ENCODE peak calls at places on chromosomes 6 and 20, in ten cellular contexts. Y, G, J, P, M, R, F, W, E and H are unnamed samples.

GRCh38 chr6:29294499-29294914 is 7.0 kb upstream of the OR14J1 start:
- DNase-seq in Y (no peak), G (no peak), J (no peak), P (no peak), M (no peak), R (no peak), F (no peak), W (no peak), E (no peak), H (no peak)

GRCh38 chr6:26520088-26520839 is 17.9 kb upstream of the HMGN4 start:
- DNase-seq in Y (no peak), G (no peak), J (no peak), P (peak; percentile 40), M (no peak), R (no peak), F (no peak), W (peak; percentile 48), E (no peak), H (peak; percentile 43)

GRCh38 chr6:155939253-155939652 is 483.6 kb upstream of the NOX3 start:
- DNase-seq in Y (no peak), G (no peak), J (no peak), P (no peak), M (no peak), R (no peak), F (no peak), W (no peak), E (no peak), H (no peak)

GRCh38 chr6:63573899-63574553 is 1.7 kb downstream of the LOC128125822 start:
- DNase-seq in Y (peak; percentile 34), G (peak; percentile 62), J (peak; percentile 73), P (peak; percentile 20), M (peak; percentile 42), R (no peak), F (peak; percentile 64), W (peak; percentile 35), E (peak; percentile 75), H (peak; percentile 15)

GRCh38 chr20:10715035-10715434 is 41.2 kb upstream of the JAG1 start:
- DNase-seq in Y (no peak), G (no peak), J (peak; percentile 47), P (no peak), M (no peak), R (no peak), F (no peak), W (no peak), E (no peak), H (no peak)

GRCh38 chr6:47663462-47664216 is 34.7 kb upstream of the ADGRF4 start:
- DNase-seq in Y (no peak), G (no peak), J (no peak), P (no peak), M (no peak), R (no peak), F (no peak), W (no peak), E (peak; percentile 86), H (no peak)

GRCh38 chr20:33475381-33476160 is 14.3 kb upstream of the CBFA2T2 start:
- DNase-seq in Y (no peak), G (no peak), J (no peak), P (no peak), M (no peak), R (no peak), F (no peak), W (no peak), E (peak; percentile 53), H (no peak)

GRCh38 chr6:113586966-113587699 is 270.0 kb upstream of the MARCKS start:
- DNase-seq in Y (no peak), G (no peak), J (no peak), P (no peak), M (no peak), R (no peak), F (no peak), W (no peak), E (peak; percentile 69), H (no peak)

GRCh38 chr6:12039540-12040459 is 27.7 kb downstream of the HIVEP1 start:
- DNase-seq in Y (no peak), G (no peak), J (no peak), P (no peak), M (no peak), R (no peak), F (no peak), W (no peak), E (no peak), H (no peak)

GRCh38 chr6:105713474-105714118 is 310.7 kb upstream of the PREP start:
- DNase-seq in Y (no peak), G (peak; percentile 12), J (no peak), P (no peak), M (no peak), R (no peak), F (peak; percentile 10), W (no peak), E (no peak), H (no peak)

GRCh38 chr20:36493013-36493800 is 48.1 kb upstream of the MYL9 start:
- DNase-seq in Y (no peak), G (no peak), J (no peak), P (no peak), M (peak; percentile 27), R (no peak), F (peak; percentile 31), W (no peak), E (peak; percentile 84), H (no peak)

GRCh38 chr6:170490259-170490658 is 62.8 kb downstream of the PSMB1 start:
- DNase-seq in Y (no peak), G (no peak), J (no peak), P (no peak), M (no peak), R (no peak), F (no peak), W (no peak), E (no peak), H (no peak)

DNA sequence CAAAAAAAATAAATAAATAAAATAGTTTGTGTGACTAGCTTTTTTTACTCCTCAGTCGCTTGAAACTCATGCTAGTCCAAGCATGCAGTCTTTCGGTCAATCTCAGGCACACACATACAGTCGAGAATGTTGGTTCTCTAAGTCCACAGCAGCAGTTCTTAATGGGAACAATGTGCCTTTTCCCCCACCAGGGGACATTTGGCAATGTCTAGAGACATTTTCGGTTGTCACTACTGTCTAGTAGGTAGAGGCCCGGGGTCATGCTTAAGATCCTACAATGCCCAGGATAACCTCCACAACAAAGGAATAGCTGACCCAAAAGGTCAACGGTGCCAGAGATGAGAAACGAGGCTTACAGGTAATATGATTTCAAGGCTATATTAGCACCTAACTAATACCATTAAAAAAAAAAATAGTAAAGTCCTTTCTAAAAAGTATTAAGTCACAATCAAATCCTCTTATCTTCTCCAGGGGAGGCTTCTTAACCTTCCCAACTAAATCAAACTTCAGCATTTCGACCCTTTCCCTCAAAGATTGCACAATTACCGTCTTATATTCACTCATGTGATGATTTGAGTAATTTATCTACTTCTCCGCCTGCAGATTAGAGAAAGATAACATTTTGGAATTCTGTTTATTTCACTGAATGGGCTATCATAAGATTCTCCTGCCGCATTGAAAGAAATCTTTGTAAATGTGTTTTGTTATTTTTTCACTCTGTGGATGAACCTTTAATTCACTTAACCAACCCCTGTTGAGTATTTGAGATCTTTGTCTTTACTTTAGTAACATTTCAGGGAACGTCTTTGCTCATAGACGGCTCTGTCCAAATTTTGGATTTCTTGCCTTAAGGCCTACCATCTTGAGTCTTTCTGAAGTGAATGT is 8.1 kb upstream of the SALL4 start:
- DNase-seq in Y (no peak), G (no peak), J (no peak), P (no peak), M (no peak), R (no peak), F (no peak), W (no peak), E (peak; percentile 73), H (no peak)
- TF ChIP-seq CTCF in Y (no peak), G (no peak), J (no peak), P (peak; percentile 31), M (peak; percentile 19), R (no peak), F (no peak), W (no peak), E (peak; percentile 77), H (no peak)

GRCh38 chr6:90403489-90404381 is 107.1 kb upstream of the BACH2 start:
- DNase-seq in Y (no peak), G (no peak), J (peak; percentile 77), P (no peak), M (no peak), R (peak; percentile 8), F (no peak), W (no peak), E (peak; percentile 71), H (no peak)
- TF ChIP-seq CTCF in Y (no peak), G (no peak), J (no peak), P (no peak), M (no peak), R (no peak), F (no peak), W (no peak), E (no peak), H (no peak)

GRCh38 chr6:51936536-51936935 is 150.9 kb downstream of the PKHD1 start:
- DNase-seq in Y (no peak), G (no peak), J (no peak), P (no peak), M (no peak), R (no peak), F (no peak), W (no peak), E (no peak), H (no peak)

GRCh38 chr6:51930602-51931001 is 156.8 kb downstream of the PKHD1 start:
- DNase-seq in Y (no peak), G (no peak), J (no peak), P (no peak), M (no peak), R (no peak), F (no peak), W (no peak), E (no peak), H (no peak)

GRCh38 chr6:51936941-51937340 is 150.5 kb downstream of the PKHD1 start:
- DNase-seq in Y (no peak), G (no peak), J (no peak), P (no peak), M (no peak), R (no peak), F (no peak), W (no peak), E (no peak), H (no peak)

GRCh38 chr6:51932956-51933355 is 154.5 kb downstream of the PKHD1 start:
- DNase-seq in Y (no peak), G (no peak), J (no peak), P (no peak), M (no peak), R (no peak), F (no peak), W (no peak), E (no peak), H (no peak)

DNA sequence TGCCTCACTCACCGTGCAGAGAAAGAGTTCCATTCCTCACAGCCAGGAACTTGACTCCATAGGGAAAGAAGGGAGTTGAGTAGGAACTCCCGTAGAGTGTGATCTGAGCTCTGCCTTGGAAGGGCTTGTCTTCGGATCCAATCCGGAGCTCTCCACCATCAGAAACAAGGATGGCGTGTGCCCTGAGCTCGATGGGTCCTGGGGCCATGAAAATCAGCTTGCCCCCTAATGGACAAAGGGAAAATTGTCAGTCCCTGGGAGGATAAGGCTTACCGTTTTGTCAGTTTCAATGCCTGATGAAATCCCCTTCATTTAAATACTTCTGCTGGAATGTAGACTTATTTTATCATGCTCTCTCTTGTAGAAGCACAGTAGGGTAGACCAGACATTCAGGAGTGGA is 153.3 kb downstream of the PKHD1 start:
- DNase-seq in Y (no peak), G (peak; percentile 10), J (no peak), P (no peak), M (peak; percentile 8), R (no peak), F (peak; percentile 10), W (no peak), E (peak; percentile 82), H (peak; percentile 28)
- TF ChIP-seq CTCF in Y (no peak), G (no peak), J (no peak), P (peak; percentile 18), M (peak; percentile 65), R (peak; percentile 6), F (peak; percentile 65), W (no peak), E (peak; percentile 79), H (peak; percentile 40)

GRCh38 chr20:3045816-3046676 is at the start of gene MRPS26:
- DNase-seq in Y (peak; percentile 79), G (peak; percentile 60), J (peak; percentile 82), P (peak; percentile 77), M (peak; percentile 87), R (peak; percentile 42), F (peak; percentile 91), W (peak; percentile 91), E (peak; percentile 97), H (peak; percentile 97)
- TF ChIP-seq CTCF in Y (no peak), G (no peak), J (no peak), P (no peak), M (no peak), R (no peak), F (no peak), W (no peak), E (no peak), H (no peak)